ENCODE peak calls at places on chromosomes 6 and 20, in seven cellular contexts. One of them, this sample, is unnamed.

GRCh38 chr20:24771651-24772061 is 177.4 kb upstream of the CST7 start:
- DNase-seq in HCT116: no peak
- DNase-seq in K562: no peak
- DNase-seq in SK-N-SH: no peak
- DNase-seq in GM12878: no peak
- DNase-seq in A549: no peak
- DNase-seq in HepG2: no peak
- DNase-seq in this sample: no peak

GRCh38 chr20:50340586-50340985 is 150.0 kb downstream of the CEBPB start:
- DNase-seq in HCT116: no peak
- DNase-seq in K562: no peak
- DNase-seq in SK-N-SH: no peak
- DNase-seq in GM12878: no peak
- DNase-seq in A549: no peak
- DNase-seq in HepG2: no peak
- DNase-seq in this sample: no peak

GRCh38 chr6:5472583-5472982 is 211.3 kb downstream of the FARS2 start:
- DNase-seq in HCT116: no peak
- DNase-seq in K562: no peak
- DNase-seq in SK-N-SH: no peak
- DNase-seq in GM12878: no peak
- DNase-seq in A549: no peak
- DNase-seq in HepG2: no peak
- DNase-seq in this sample: no peak

GRCh38 chr6:52362443-52363221 is 681 bp downstream of the PAQR8 start:
- DNase-seq in HCT116: no peak
- DNase-seq in K562: peak; percentile 62
- DNase-seq in SK-N-SH: peak; percentile 72
- DNase-seq in GM12878: no peak
- DNase-seq in A549: no peak
- DNase-seq in HepG2: no peak
- DNase-seq in this sample: peak; percentile 77

GRCh38 chr6:147390909-147391536 is 117.5 kb upstream of the SAMD5 start:
- DNase-seq in HCT116: peak; percentile 21
- DNase-seq in K562: no peak
- DNase-seq in SK-N-SH: no peak
- DNase-seq in GM12878: no peak
- DNase-seq in A549: peak; percentile 29
- DNase-seq in HepG2: peak; percentile 27
- DNase-seq in this sample: peak; percentile 43

GRCh38 chr6:170535002-170535401 is 18.1 kb downstream of the PSMB1 start:
- DNase-seq in HCT116: no peak
- DNase-seq in K562: no peak
- DNase-seq in SK-N-SH: no peak
- DNase-seq in GM12878: no peak
- DNase-seq in A549: no peak
- DNase-seq in HepG2: no peak
- DNase-seq in this sample: no peak

GRCh38 chr6:36968266-36968977 is 13.9 kb downstream of the PI16 start:
- DNase-seq in HCT116: no peak
- DNase-seq in K562: no peak
- DNase-seq in SK-N-SH: no peak
- DNase-seq in GM12878: no peak
- DNase-seq in A549: no peak
- DNase-seq in HepG2: no peak
- DNase-seq in this sample: no peak

GRCh38 chr20:38165966-38166706 is 1.1 kb upstream of the TGM2 start:
- DNase-seq in HCT116: no peak
- DNase-seq in K562: no peak
- DNase-seq in SK-N-SH: no peak
- DNase-seq in GM12878: no peak
- DNase-seq in A549: no peak
- DNase-seq in HepG2: peak; percentile 55
- DNase-seq in this sample: no peak

GRCh38 chr20:8431538-8432434 is 299.7 kb downstream of the PLCB1 start:
- DNase-seq in HCT116: no peak
- DNase-seq in K562: no peak
- DNase-seq in SK-N-SH: peak; percentile 62
- DNase-seq in GM12878: no peak
- DNase-seq in A549: no peak
- DNase-seq in HepG2: no peak
- DNase-seq in this sample: peak; percentile 24

GRCh38 chr20:53162251-53162835 is 190.2 kb downstream of the TSHZ2 start:
- DNase-seq in HCT116: peak; percentile 42
- DNase-seq in K562: peak; percentile 46
- DNase-seq in SK-N-SH: no peak
- DNase-seq in GM12878: no peak
- DNase-seq in A549: peak; percentile 36
- DNase-seq in HepG2: no peak
- DNase-seq in this sample: peak; percentile 87

GRCh38 chr6:89264296-89264695 is 47.1 kb upstream of the GABRR1 start:
- DNase-seq in HCT116: no peak
- DNase-seq in K562: no peak
- DNase-seq in SK-N-SH: no peak
- DNase-seq in GM12878: no peak
- DNase-seq in A549: no peak
- DNase-seq in HepG2: no peak
- DNase-seq in this sample: no peak

GRCh38 chr6:125584468-125584939 is 164.9 kb upstream of the HEY2 start:
- DNase-seq in HCT116: no peak
- DNase-seq in K562: no peak
- DNase-seq in SK-N-SH: no peak
- DNase-seq in GM12878: no peak
- DNase-seq in A549: peak; percentile 29
- DNase-seq in HepG2: no peak
- DNase-seq in this sample: peak; percentile 77

GRCh38 chr6:18119236-18119635 is 3.2 kb downstream of the NHLRC1 start:
- DNase-seq in HCT116: no peak
- DNase-seq in K562: no peak
- DNase-seq in SK-N-SH: no peak
- DNase-seq in GM12878: no peak
- DNase-seq in A549: no peak
- DNase-seq in HepG2: no peak
- DNase-seq in this sample: no peak

GRCh38 chr6:130322673-130323268 is 43.0 kb upstream of the TMEM200A start:
- DNase-seq in HCT116: peak; percentile 48
- DNase-seq in K562: peak; percentile 25
- DNase-seq in SK-N-SH: peak; percentile 20
- DNase-seq in GM12878: peak; percentile 17
- DNase-seq in A549: peak; percentile 54
- DNase-seq in HepG2: peak; percentile 55
- DNase-seq in this sample: peak; percentile 80

GRCh38 chr20:6685181-6685582 is 82.3 kb upstream of the BMP2 start:
- DNase-seq in HCT116: peak; percentile 4
- DNase-seq in K562: no peak
- DNase-seq in SK-N-SH: no peak
- DNase-seq in GM12878: no peak
- DNase-seq in A549: no peak
- DNase-seq in HepG2: no peak
- DNase-seq in this sample: no peak

GRCh38 chr20:44768256-44768655 is 22.6 kb downstream of the KCNK15 start:
- DNase-seq in HCT116: no peak
- DNase-seq in K562: no peak
- DNase-seq in SK-N-SH: no peak
- DNase-seq in GM12878: no peak
- DNase-seq in A549: no peak
- DNase-seq in HepG2: no peak
- DNase-seq in this sample: no peak

GRCh38 chr6:39484276-39484675 is 161.8 kb upstream of the KCNK16 start:
- DNase-seq in HCT116: no peak
- DNase-seq in K562: no peak
- DNase-seq in SK-N-SH: no peak
- DNase-seq in GM12878: no peak
- DNase-seq in A549: no peak
- DNase-seq in HepG2: no peak
- DNase-seq in this sample: no peak

GRCh38 chr6:90469906-90470305 is 117.0 kb downstream of the MAP3K7 start:
- DNase-seq in HCT116: no peak
- DNase-seq in K562: no peak
- DNase-seq in SK-N-SH: no peak
- DNase-seq in GM12878: no peak
- DNase-seq in A549: no peak
- DNase-seq in HepG2: no peak
- DNase-seq in this sample: no peak

GRCh38 chr6:90468859-90469258 is 118.0 kb downstream of the MAP3K7 start:
- DNase-seq in HCT116: no peak
- DNase-seq in K562: no peak
- DNase-seq in SK-N-SH: peak; percentile 35
- DNase-seq in GM12878: no peak
- DNase-seq in A549: no peak
- DNase-seq in HepG2: no peak
- DNase-seq in this sample: no peak

GRCh38 chr6:90471297-90471696 is 115.6 kb downstream of the MAP3K7 start:
- DNase-seq in HCT116: no peak
- DNase-seq in K562: no peak
- DNase-seq in SK-N-SH: no peak
- DNase-seq in GM12878: no peak
- DNase-seq in A549: no peak
- DNase-seq in HepG2: no peak
- DNase-seq in this sample: no peak

GRCh38 chr6:90468080-90468479 is 118.8 kb downstream of the MAP3K7 start:
- DNase-seq in HCT116: no peak
- DNase-seq in K562: peak; percentile 51
- DNase-seq in SK-N-SH: no peak
- DNase-seq in GM12878: no peak
- DNase-seq in A549: no peak
- DNase-seq in HepG2: no peak
- DNase-seq in this sample: no peak

GRCh38 chr6:90472716-90473115 is 114.2 kb downstream of the MAP3K7 start:
- DNase-seq in HCT116: no peak
- DNase-seq in K562: no peak
- DNase-seq in SK-N-SH: no peak
- DNase-seq in GM12878: no peak
- DNase-seq in A549: no peak
- DNase-seq in HepG2: no peak
- DNase-seq in this sample: no peak
- TF ChIP-seq REST in HCT116: no peak
- TF ChIP-seq REST in K562: no peak
- TF ChIP-seq REST in SK-N-SH: no peak
- TF ChIP-seq REST in GM12878: no peak
- TF ChIP-seq REST in A549: no peak
- TF ChIP-seq REST in HepG2: no peak
- TF ChIP-seq REST in this sample: no peak

GRCh38 chr6:3851839-3852238 is 2.7 kb downstream of the FAM50B start:
- DNase-seq in HCT116: no peak
- DNase-seq in K562: no peak
- DNase-seq in SK-N-SH: no peak
- DNase-seq in GM12878: no peak
- DNase-seq in A549: no peak
- DNase-seq in HepG2: no peak
- DNase-seq in this sample: no peak

GRCh38 chr6:3849681-3850450 is 693 bp downstream of the FAM50B start:
- DNase-seq in HCT116: no peak
- DNase-seq in K562: no peak
- DNase-seq in SK-N-SH: no peak
- DNase-seq in GM12878: no peak
- DNase-seq in A549: no peak
- DNase-seq in HepG2: no peak
- DNase-seq in this sample: peak; percentile 45

GRCh38 chr6:3848925-3849605 is at the start of gene FAM50B:
- DNase-seq in HCT116: no peak
- DNase-seq in K562: peak; percentile 69
- DNase-seq in SK-N-SH: peak; percentile 94
- DNase-seq in GM12878: peak; percentile 40
- DNase-seq in A549: peak; percentile 85
- DNase-seq in HepG2: no peak
- DNase-seq in this sample: peak; percentile 96

GRCh38 chr6:3852391-3852790 is 3.2 kb downstream of the FAM50B start:
- DNase-seq in HCT116: no peak
- DNase-seq in K562: no peak
- DNase-seq in SK-N-SH: no peak
- DNase-seq in GM12878: no peak
- DNase-seq in A549: no peak
- DNase-seq in HepG2: no peak
- DNase-seq in this sample: no peak

GRCh38 chr6:3850451-3851203 is 1.5 kb downstream of the FAM50B start:
- DNase-seq in HCT116: no peak
- DNase-seq in K562: no peak
- DNase-seq in SK-N-SH: no peak
- DNase-seq in GM12878: peak; percentile 30
- DNase-seq in A549: no peak
- DNase-seq in HepG2: no peak
- DNase-seq in this sample: no peak
- H3K4me2 ChIP-seq in HCT116: no peak overlapping the region
- H3K4me2 ChIP-seq in K562: no peak overlapping the region
- H3K4me2 ChIP-seq in SK-N-SH: no peak overlapping the region
- H3K4me2 ChIP-seq in GM12878: peak overlapping the region; percentile 75
- H3K4me2 ChIP-seq in A549: no peak overlapping the region
- H3K4me2 ChIP-seq in HepG2: no peak overlapping the region
- H3K4me2 ChIP-seq in this sample: no peak overlapping the region

GRCh38 chr6:20606831-20607230 is 72.6 kb downstream of the CDKAL1 start:
- DNase-seq in HCT116: no peak
- DNase-seq in K562: no peak
- DNase-seq in SK-N-SH: no peak
- DNase-seq in GM12878: no peak
- DNase-seq in A549: no peak
- DNase-seq in HepG2: no peak
- DNase-seq in this sample: no peak

GRCh38 chr6:20608905-20609304 is 74.6 kb downstream of the CDKAL1 start:
- DNase-seq in HCT116: no peak
- DNase-seq in K562: no peak
- DNase-seq in SK-N-SH: no peak
- DNase-seq in GM12878: no peak
- DNase-seq in A549: no peak
- DNase-seq in HepG2: no peak
- DNase-seq in this sample: no peak

GRCh38 chr6:20605581-20605980 is 71.3 kb downstream of the CDKAL1 start:
- DNase-seq in HCT116: no peak
- DNase-seq in K562: no peak
- DNase-seq in SK-N-SH: no peak
- DNase-seq in GM12878: no peak
- DNase-seq in A549: no peak
- DNase-seq in HepG2: no peak
- DNase-seq in this sample: no peak

GRCh38 chr6:20610636-20611200 is 76.5 kb downstream of the CDKAL1 start:
- DNase-seq in HCT116: no peak
- DNase-seq in K562: no peak
- DNase-seq in SK-N-SH: no peak
- DNase-seq in GM12878: no peak
- DNase-seq in A549: no peak
- DNase-seq in HepG2: no peak
- DNase-seq in this sample: no peak

DNA sequence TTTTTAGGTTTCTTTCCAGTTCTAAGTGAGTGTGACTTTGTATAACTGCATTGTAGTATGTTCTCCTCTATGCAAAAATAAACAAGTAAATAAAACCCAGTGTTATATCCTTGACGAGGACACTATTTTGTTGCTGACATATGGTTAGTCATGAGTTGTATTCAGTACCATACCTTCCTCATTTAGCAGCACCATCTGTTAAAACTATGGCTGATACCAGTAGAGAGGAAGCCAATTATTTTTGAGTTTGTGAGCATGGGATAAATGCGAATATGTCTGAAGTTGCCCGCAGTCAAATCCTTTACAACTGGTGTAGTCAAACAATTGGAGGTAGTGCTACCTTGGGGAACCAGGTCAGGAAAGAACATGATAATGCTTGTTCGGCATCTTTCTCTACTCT is 74.1 kb downstream of the CDKAL1 start:
- DNase-seq in HCT116: no peak
- DNase-seq in K562: no peak
- DNase-seq in SK-N-SH: no peak
- DNase-seq in GM12878: no peak
- DNase-seq in A549: no peak
- DNase-seq in HepG2: no peak
- DNase-seq in this sample: no peak
- TF ChIP-seq REST in HCT116: no peak
- TF ChIP-seq REST in K562: no peak
- TF ChIP-seq REST in SK-N-SH: no peak
- TF ChIP-seq REST in GM12878: no peak
- TF ChIP-seq REST in A549: no peak
- TF ChIP-seq REST in HepG2: no peak
- TF ChIP-seq REST in this sample: no peak

GRCh38 chr6:163533443-163533842 is 118.9 kb downstream of the QKI start:
- DNase-seq in HCT116: no peak
- DNase-seq in K562: no peak
- DNase-seq in SK-N-SH: no peak
- DNase-seq in GM12878: no peak
- DNase-seq in A549: peak; percentile 68
- DNase-seq in HepG2: peak; percentile 73
- DNase-seq in this sample: no peak
- H3K4me2 ChIP-seq in HCT116: peak overlapping the region; percentile 16
- H3K4me2 ChIP-seq in K562: no peak overlapping the region
- H3K4me2 ChIP-seq in SK-N-SH: peak overlapping the region; percentile 2
- H3K4me2 ChIP-seq in GM12878: no peak overlapping the region
- H3K4me2 ChIP-seq in A549: peak overlapping the region; percentile 70
- H3K4me2 ChIP-seq in HepG2: no peak overlapping the region
- H3K4me2 ChIP-seq in this sample: no peak overlapping the region